ENCODE peak calls at places on chromosomes 5 and 9, in ten cellular contexts. B, D, I, Y, K, U, G, R, W and N are unnamed samples.

GRCh38 chr9:19769213-19769612 is 19.6 kb downstream of the SLC24A2 start:
- DNase-seq in D (no peak), W (no peak), Y (no peak), K (no peak), I (no peak), U (no peak), B (no peak), G (no peak), R (no peak), N (no peak)

GRCh38 chr9:91074866-91075265 is 273.2 kb downstream of the SYK start:
- DNase-seq in G (no peak), K (no peak), W (no peak), R (no peak), B (no peak), U (no peak), Y (no peak), I (no peak), D (no peak), N (no peak)

GRCh38 chr5:175216991-175217390 is 227.0 kb downstream of the DRD1 start:
- DNase-seq in I (no peak), W (peak), K (no peak), Y (no peak), B (no peak), U (no peak), G (no peak), D (no peak), R (peak), N (peak)

GRCh38 chr5:128538249-128539037 is 398 bp upstream of the FBN2 start:
- DNase-seq in B (no peak), I (no peak), Y (no peak), R (peak), G (peak), D (peak), K (no peak), W (peak), U (no peak), N (no peak)

GRCh38 chr9:114370985-114371335 is 16.8 kb downstream of the AKNA start:
- DNase-seq in K (no peak), B (no peak), I (no peak), U (no peak), D (no peak), G (peak), R (no peak), W (no peak), Y (no peak), N (no peak)

GRCh38 chr9:35903049-35903448 is 3.0 kb upstream of the HRCT1 start:
- DNase-seq in W (peak), U (peak), I (no peak), Y (no peak), D (peak), K (peak), G (no peak), B (no peak), R (no peak), N (no peak)

GRCh38 chr9:126604059-126604685 is 9.6 kb upstream of the LMX1B start:
- DNase-seq in I (no peak), B (no peak), G (no peak), K (no peak), U (no peak), R (no peak), W (peak), Y (no peak), D (no peak), N (no peak)

GRCh38 chr5:10635257-10635860 is 71.5 kb downstream of the ANKRD33B start:
- DNase-seq in D (no peak), K (peak), G (no peak), B (peak), U (no peak), Y (peak), W (no peak), I (no peak), R (no peak), N (no peak)

GRCh38 chr9:108180511-108180910 is 675.3 kb downstream of the ACTL7B start:
- DNase-seq in W (peak), D (no peak), Y (no peak), R (no peak), B (no peak), I (no peak), K (no peak), U (no peak), G (no peak), N (no peak)

GRCh38 chr9:81369136-81369535 is 320.2 kb downstream of the TLE1 start:
- DNase-seq in G (no peak), K (no peak), D (no peak), R (no peak), B (no peak), U (no peak), I (no peak), W (no peak), Y (no peak), N (no peak)

GRCh38 chr9:136847065-136847826 is 2.0 kb upstream of the PHPT1 start:
- DNase-seq in K (peak), W (no peak), U (no peak), I (no peak), D (no peak), G (peak), B (no peak), R (no peak), Y (peak), N (no peak)

GRCh38 chr9:128689820-128690683 is 1.0 kb downstream of the SET start:
- DNase-seq in D (peak), W (peak), G (no peak), Y (peak), R (no peak), K (peak), I (peak), U (peak), B (peak), N (no peak)

GRCh38 chr5:40605295-40605958 is 74.3 kb upstream of the PTGER4 start:
- DNase-seq in W (peak), G (no peak), D (no peak), U (no peak), I (no peak), R (no peak), B (no peak), K (no peak), Y (no peak), N (no peak)

GRCh38 chr5:11619339-11620028 is 284.8 kb downstream of the CTNND2 start:
- DNase-seq in W (peak), K (no peak), D (peak), U (no peak), R (no peak), G (no peak), B (no peak), Y (no peak), I (no peak), N (no peak)

GRCh38 chr5:167786871-167787568 is 504.4 kb upstream of the WWC1 start:
- DNase-seq in R (no peak), D (no peak), Y (no peak), U (no peak), G (no peak), W (no peak), B (no peak), K (no peak), I (no peak), N (peak)

GRCh38 chr9:78745996-78746395 is 449.1 kb downstream of the PSAT1 start:
- DNase-seq in I (no peak), K (no peak), D (peak), B (no peak), Y (no peak), G (no peak), W (peak), U (no peak), R (no peak), N (no peak)

GRCh38 chr5:5787366-5787765 is 364.9 kb downstream of the ICE1 start:
- DNase-seq in Y (no peak), G (no peak), I (no peak), U (no peak), R (no peak), K (no peak), B (no peak), D (no peak), W (no peak), N (no peak)

GRCh38 chr5:14406554-14406849 is 175.1 kb upstream of the OTULINL start:
- DNase-seq in B (no peak), W (peak), D (no peak), K (no peak), U (no peak), R (no peak), G (no peak), Y (no peak), I (no peak), N (no peak)

GRCh38 chr9:14207352-14207995 is 106.5 kb downstream of the NFIB start:
- DNase-seq in D (no peak), G (no peak), R (no peak), I (no peak), W (peak), B (no peak), U (no peak), K (peak), Y (no peak), N (no peak)